ENCODE peak calls at places on chromosomes 6 and 20, in seven cellular contexts. W is left ventricle myocardium inferior, Z is GM23338, Q is mammary epithelial cell, B is PC-9, D is breast epithelium, P is MG63. N is an unnamed sample.

GRCh38 chr6:36701401-36701991 is 3.9 kb downstream of the RAB44 start:
- DNase-seq in B (peak; percentile 69), P (no peak), Q (no peak), Z (peak; percentile 23), D (no peak), W (no peak), N (no peak)

GRCh38 chr6:134295953-134296553 is 21.9 kb downstream of the SGK1 start:
- DNase-seq in D (no peak), P (peak; percentile 84), W (no peak), B (peak; percentile 99), Z (peak; percentile 17), Q (peak; percentile 79), N (peak; percentile 48)

GRCh38 chr6:137297887-137298286 is 78.7 kb upstream of the IFNGR1 start:
- DNase-seq in P (no peak), Z (peak; percentile 93), B (no peak), Q (no peak), W (no peak), D (no peak), N (no peak)

GRCh38 chr6:6781172-6781876 is 192.8 kb downstream of the LY86 start:
- DNase-seq in W (no peak), B (peak; percentile 56), P (peak; percentile 99), Z (no peak), Q (peak; percentile 79), D (peak; percentile 74), N (peak; percentile 52)

GRCh38 chr20:39066464-39066863 is 104.3 kb downstream of the DHX35 start:
- DNase-seq in B (no peak), Q (no peak), D (no peak), W (no peak), Z (peak; percentile 94), P (no peak), N (no peak)

GRCh38 chr6:52022675-52023074 is 64.7 kb downstream of the PKHD1 start:
- DNase-seq in W (no peak), B (no peak), Q (no peak), P (no peak), Z (no peak), D (no peak), N (no peak)

GRCh38 chr6:20978176-20978614 is 443.9 kb downstream of the CDKAL1 start:
- DNase-seq in D (no peak), W (no peak), Z (no peak), Q (no peak), P (no peak), B (no peak), N (no peak)

GRCh38 chr20:34074101-34074760 is 37.8 kb downstream of the EIF2S2 start:
- DNase-seq in W (no peak), B (no peak), D (no peak), P (peak; percentile 51), Z (no peak), Q (peak; percentile 50), N (no peak)

GRCh38 chr6:4582506-4582905 is 193.7 kb upstream of the CDYL start:
- DNase-seq in W (no peak), D (no peak), B (no peak), Q (no peak), P (no peak), Z (no peak), N (no peak)

GRCh38 chr20:37096415-37097039 is 730 bp upstream of the RBL1 start:
- DNase-seq in Z (no peak), Q (no peak), W (no peak), D (no peak), B (no peak), P (no peak), N (no peak)

GRCh38 chr20:37314617-37315292 is 25.3 kb downstream of the MANBAL start:
- DNase-seq in B (no peak), P (no peak), Q (no peak), D (no peak), Z (no peak), W (peak; percentile 56), N (no peak)

GRCh38 chr6:2556761-2557160 is 194.0 kb downstream of the MYLK4 start:
- DNase-seq in B (no peak), Z (no peak), Q (no peak), D (no peak), W (no peak), P (no peak), N (no peak)

GRCh38 chr6:69427882-69428281 is 368.9 kb downstream of the LMBRD1 start:
- DNase-seq in W (no peak), Z (peak; percentile 32), B (no peak), D (no peak), P (no peak), Q (no peak), N (no peak)

GRCh38 chr6:14797875-14798593 is 447.8 kb upstream of the JARID2 start:
- DNase-seq in P (no peak), W (no peak), D (no peak), B (no peak), Q (no peak), Z (no peak), N (no peak)

GRCh38 chr6:2950713-2951112 is 20.7 kb downstream of the SERPINB6 start:
- DNase-seq in B (no peak), W (no peak), P (no peak), Z (no peak), D (no peak), Q (no peak), N (no peak)

DNA sequence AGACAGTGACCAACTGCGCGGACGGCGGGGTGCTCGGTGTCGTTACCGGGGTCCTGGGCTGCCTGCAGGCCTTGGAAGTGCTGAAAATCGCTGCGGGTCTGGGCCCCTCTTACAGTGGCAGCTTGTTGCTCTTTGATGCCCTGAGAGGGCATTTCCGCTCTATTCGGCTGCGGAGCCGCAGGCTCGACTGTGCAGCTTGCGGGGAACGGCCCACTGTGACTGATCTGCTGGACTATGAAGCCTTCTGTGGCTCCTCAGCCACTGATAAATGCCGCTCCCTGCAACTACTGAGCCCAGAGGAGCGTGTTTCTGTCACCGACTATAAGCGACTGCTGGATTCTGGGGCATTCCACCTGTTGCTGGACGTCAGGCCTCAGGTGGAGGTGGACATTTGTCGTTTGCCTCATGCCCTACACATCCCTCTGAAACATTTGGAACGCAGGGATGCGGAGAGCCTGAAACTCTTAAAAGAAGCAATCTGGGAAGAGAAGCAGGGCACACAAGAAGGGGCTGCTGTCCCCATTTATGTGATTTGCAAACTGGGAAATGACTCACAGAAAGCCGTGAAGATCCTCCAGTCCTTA is 1.0 kb downstream of the MOCS3 start:
- DNase-seq in Z (no peak), D (no peak), W (no peak), Q (no peak), B (no peak), P (no peak), N (no peak)
- H3K4me3 ChIP-seq in Z (peak overlapping the region; percentile 92), D (peak overlapping the region; percentile 59), W (peak overlapping the region; percentile 96), Q (peak overlapping the region; percentile 100), B (peak overlapping the region; percentile 93), P (peak overlapping the region; percentile 85), N (peak overlapping the region; percentile 99)

GRCh38 chr20:61736751-61737310 is 328.9 kb downstream of the TAF4 start:
- DNase-seq in D (no peak), Q (no peak), P (no peak), Z (no peak), W (no peak), B (no peak), N (no peak)
- H3K4me3 ChIP-seq in D (no peak overlapping the region), Q (no peak overlapping the region), P (no peak overlapping the region), Z (no peak overlapping the region), W (no peak overlapping the region), B (no peak overlapping the region), N (no peak overlapping the region)

GRCh38 chr6:42454428-42454791 is 2.7 kb upstream of the TRERF1 start:
- DNase-seq in Q (no peak), Z (peak; percentile 62), D (no peak), W (peak; percentile 63), P (no peak), B (no peak), N (no peak)
- H3K4me3 ChIP-seq in Q (no peak overlapping the region), Z (peak overlapping the region; percentile 97), D (peak overlapping the region; percentile 76), W (peak overlapping the region; percentile 79), P (no peak overlapping the region), B (no peak overlapping the region), N (peak overlapping the region; percentile 0)

DNA sequence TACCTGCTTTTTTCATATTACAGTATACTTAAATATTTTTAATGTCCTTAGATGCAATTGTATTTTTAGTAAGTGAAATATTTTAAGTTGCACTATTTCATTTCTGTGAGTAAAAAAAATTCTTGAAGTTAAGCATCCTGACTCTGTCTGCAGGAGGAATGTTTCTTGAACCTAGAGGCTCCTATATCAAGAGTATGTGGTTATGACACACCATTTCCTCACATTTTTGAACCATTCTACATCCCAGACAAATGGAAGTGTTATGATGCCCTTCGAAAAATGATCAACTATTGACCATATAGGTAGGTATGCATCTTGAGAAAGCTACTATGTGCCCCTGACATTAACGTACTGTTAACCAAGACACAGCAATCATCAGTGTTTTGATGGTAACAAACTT is 237.0 kb downstream of the BCKDHB start:
- DNase-seq in Q (no peak), P (no peak), D (no peak), Z (no peak), W (no peak), B (no peak), N (no peak)
- H3K4me3 ChIP-seq in Q (no peak overlapping the region), P (no peak overlapping the region), D (no peak overlapping the region), Z (no peak overlapping the region), W (no peak overlapping the region), B (no peak overlapping the region), N (no peak overlapping the region)

GRCh38 chr6:125844989-125845388 is 54.2 kb downstream of the NCOA7 start:
- DNase-seq in Q (no peak), P (no peak), D (no peak), Z (no peak), B (no peak), W (no peak), N (no peak)
- H3K4me3 ChIP-seq in Q (no peak overlapping the region), P (no peak overlapping the region), D (no peak overlapping the region), Z (no peak overlapping the region), B (no peak overlapping the region), W (peak overlapping the region; percentile 31), N (no peak overlapping the region)

GRCh38 chr6:11236915-11237314 is 4.4 kb upstream of the NEDD9 start:
- DNase-seq in P (no peak), Q (no peak), Z (no peak), W (no peak), B (no peak), D (no peak), N (no peak)
- H3K4me3 ChIP-seq in P (no peak overlapping the region), Q (no peak overlapping the region), Z (no peak overlapping the region), W (no peak overlapping the region), B (no peak overlapping the region), D (no peak overlapping the region), N (no peak overlapping the region)

DNA sequence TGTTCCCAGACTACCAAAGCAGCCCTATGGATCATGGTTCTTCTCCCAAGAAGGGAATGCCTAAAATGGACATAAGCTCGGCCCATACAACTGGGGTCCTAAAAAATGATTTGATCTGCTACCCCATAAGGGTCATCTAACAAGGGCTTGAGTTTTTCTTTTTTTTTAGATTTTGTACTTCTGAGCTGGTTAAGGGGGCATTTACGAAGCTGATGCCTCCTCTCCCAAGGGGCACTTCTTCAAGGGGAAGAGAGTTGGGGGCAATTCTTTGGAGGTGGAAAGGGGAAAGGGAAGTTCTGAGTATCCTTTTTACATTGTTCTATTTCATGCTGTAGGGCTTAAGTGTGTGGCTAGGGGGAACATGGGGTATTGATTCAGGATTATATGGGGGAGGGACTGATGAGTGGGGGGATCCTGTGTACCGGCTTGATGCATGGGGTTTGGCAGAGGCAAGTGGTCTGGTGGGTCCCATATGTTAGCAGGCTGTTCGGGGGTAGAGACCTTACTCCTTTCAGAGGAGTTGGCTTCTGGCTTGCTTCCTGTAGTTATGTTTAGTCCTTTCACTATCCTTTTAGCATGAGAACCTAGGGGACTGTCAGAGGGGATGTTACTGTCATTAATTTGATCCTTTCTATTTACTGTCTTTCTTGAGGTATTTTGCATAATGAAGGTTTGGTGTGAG is 8.1 kb upstream of the ZNFX1 start:
- DNase-seq in Z (no peak), B (no peak), D (no peak), P (no peak), Q (no peak), W (no peak), N (no peak)
- H3K4me3 ChIP-seq in Z (peak overlapping the region; percentile 100), B (peak overlapping the region; percentile 98), D (no peak overlapping the region), P (peak overlapping the region; percentile 98), Q (no peak overlapping the region), W (no peak overlapping the region), N (no peak overlapping the region)

GRCh38 chr6:151242420-151242841 is 2.7 kb downstream of the AKAP12 start:
- DNase-seq in Z (no peak), D (no peak), W (no peak), B (no peak), Q (no peak), P (no peak), N (no peak)
- H3K4me3 ChIP-seq in Z (peak overlapping the region; percentile 89), D (peak overlapping the region; percentile 84), W (peak overlapping the region; percentile 75), B (peak overlapping the region; percentile 97), Q (no peak overlapping the region), P (no peak overlapping the region), N (no peak overlapping the region)

N was measured in keratinocyte.